ENCODE peak calls at places on chromosomes 6 and 20, in six cellular contexts. L is AG04450, X is heart right ventricle, E is prostate gland, Z is right lobe of liver, Y is H9. F is an unnamed sample. For H3K9me3 and H3K27me3, the result is how much of the 10 kb centered on the place peaks cover.

GRCh38 chr6:5995705-5996686 is 10.7 kb downstream of the NRN1 start:
- DNase-seq in X (peak), E (no peak), Z (peak), L (no peak), Y (peak), F (no peak)

GRCh38 chr20:45311589-45312211 is 3.6 kb upstream of the MATN4 start:
- DNase-seq in E (peak), Z (peak), X (peak), Y (peak), L (no peak), F (peak)

GRCh38 chr20:43942661-43943285 is 28.1 kb downstream of the TOX2 start:
- DNase-seq in X (no peak), L (no peak), Z (no peak), E (no peak), Y (no peak), F (no peak)

GRCh38 chr6:8174571-8174970 is 72.2 kb upstream of the EEF1E1 start:
- DNase-seq in X (no peak), L (no peak), Y (no peak), Z (no peak), E (no peak), F (no peak)

GRCh38 chr6:4637691-4638433 is 138.3 kb upstream of the CDYL start:
- DNase-seq in Y (no peak), X (no peak), E (no peak), L (peak), Z (no peak), F (no peak)

GRCh38 chr6:134590449-134590848 is 272.5 kb upstream of the SGK1 start:
- DNase-seq in X (no peak), E (no peak), Z (no peak), L (no peak), Y (no peak), F (no peak)

GRCh38 chr20:18721716-18722115 is 91.9 kb upstream of the SCP2D1 start:
- DNase-seq in Y (no peak), L (no peak), Z (no peak), X (no peak), E (no peak), F (no peak)

GRCh38 chr6:112018619-112019416 is 35.1 kb upstream of the CCN6 start:
- DNase-seq in E (peak), X (peak), Y (no peak), L (no peak), Z (peak), F (no peak)

GRCh38 chr6:148395583-148396101 is 53.0 kb downstream of the SASH1 start:
- DNase-seq in L (no peak), X (no peak), Y (no peak), Z (no peak), E (no peak), F (no peak)

GRCh38 chr6:76876922-76877553 is 586.3 kb downstream of the HTR1B start:
- DNase-seq in Z (no peak), Y (peak), E (peak), L (no peak), X (no peak), F (no peak)

GRCh38 chr20:41476013-41476441 is 109.4 kb upstream of the EMILIN3 start:
- DNase-seq in E (peak), L (peak), Y (no peak), Z (no peak), X (no peak), F (no peak)

GRCh38 chr20:34579936-34580587 is 21.5 kb downstream of the MAP1LC3A start:
- DNase-seq in L (no peak), E (no peak), Z (no peak), Y (no peak), X (no peak), F (no peak)

GRCh38 chr6:32982084-32982701 is 13.8 kb downstream of the BRD2 start:
- DNase-seq in E (no peak), X (no peak), Z (no peak), L (no peak), Y (no peak), F (no peak)

GRCh38 chr6:45617441-45617840 is 239.7 kb upstream of the SUPT3H start:
- DNase-seq in L (no peak), Y (no peak), E (no peak), X (no peak), Z (no peak), F (no peak)

GRCh38 chr6:99093781-99094180 is 146.0 kb upstream of the FBXL4 start:
- DNase-seq in Z (no peak), Y (no peak), L (no peak), E (no peak), X (no peak), F (no peak)

GRCh38 chr6:39199541-39199940 is 29.7 kb downstream of the KCNK5 start:
- DNase-seq in Z (peak), X (no peak), L (no peak), Y (no peak), E (no peak), F (no peak)

GRCh38 chr20:59661621-59662020 is 57.3 kb downstream of the PHACTR3 start:
- DNase-seq in X (no peak), L (no peak), Y (no peak), Z (no peak), E (no peak), F (no peak)

GRCh38 chr20:24746351-24746685 is 202.8 kb upstream of the CST7 start:
- DNase-seq in Z (no peak), L (no peak), E (peak), X (no peak), Y (peak), F (peak)

GRCh38 chr6:66605011-66605410 is 898.0 kb upstream of the EYS start:
- DNase-seq in L (no peak), Z (no peak), Y (no peak), E (no peak), X (no peak), F (no peak)

GRCh38 chr20:7094438-7094997 is 327.0 kb downstream of the BMP2 start:
- DNase-seq in Y (peak), L (no peak), X (peak), Z (no peak), E (no peak), F (no peak)

GRCh38 chr20:25285091-25285647 is 37.3 kb downstream of the PYGB start:
- DNase-seq in Y (no peak), E (no peak), Z (peak), X (no peak), L (no peak), F (peak)

GRCh38 chr6:70415660-70416059 is 2.4 kb downstream of the FAM135A start:
- DNase-seq in X (no peak), Y (no peak), Z (no peak), E (no peak), L (no peak), F (no peak)

GRCh38 chr6:54992789-54993188 is 146.2 kb downstream of the FAM83B start:
- DNase-seq in Z (no peak), L (no peak), E (no peak), Y (peak), X (no peak), F (no peak)

GRCh38 chr6:2952557-2953095 is 18.7 kb downstream of the SERPINB6 start:
- DNase-seq in L (peak), E (peak), X (peak), Y (peak), Z (peak), F (peak)

GRCh38 chr20:8094415-8094818 is 37.6 kb upstream of the PLCB1 start:
- DNase-seq in X (peak), Z (peak), Y (no peak), L (no peak), E (peak), F (peak)

GRCh38 chr6:93418448-93419303 is 683 bp downstream of the EPHA7 start:
- DNase-seq in Z (peak), X (peak), Y (peak), E (peak), L (no peak), F (peak)

GRCh38 chr6:93420163-93420806 is 926 bp upstream of the EPHA7 start:
- DNase-seq in Z (no peak), L (no peak), Y (no peak), E (no peak), X (no peak), F (no peak)

GRCh38 chr6:93423542-93423941 is 4.2 kb upstream of the EPHA7 start:
- DNase-seq in E (peak), Y (peak), X (no peak), Z (no peak), L (no peak), F (no peak)

GRCh38 chr6:93419304-93420162 is at the start of gene EPHA7:
- DNase-seq in L (peak), E (peak), Z (peak), X (peak), Y (peak), F (peak)

GRCh38 chr6:93424303-93425064 is 5.1 kb upstream of the EPHA7 start:
- DNase-seq in L (no peak), Y (no peak), Z (no peak), X (no peak), E (no peak), F (no peak)
- TF ChIP-seq CTCF in L (peak), Y (peak), Z (peak), X (no peak), E (peak), F (peak)

DNA sequence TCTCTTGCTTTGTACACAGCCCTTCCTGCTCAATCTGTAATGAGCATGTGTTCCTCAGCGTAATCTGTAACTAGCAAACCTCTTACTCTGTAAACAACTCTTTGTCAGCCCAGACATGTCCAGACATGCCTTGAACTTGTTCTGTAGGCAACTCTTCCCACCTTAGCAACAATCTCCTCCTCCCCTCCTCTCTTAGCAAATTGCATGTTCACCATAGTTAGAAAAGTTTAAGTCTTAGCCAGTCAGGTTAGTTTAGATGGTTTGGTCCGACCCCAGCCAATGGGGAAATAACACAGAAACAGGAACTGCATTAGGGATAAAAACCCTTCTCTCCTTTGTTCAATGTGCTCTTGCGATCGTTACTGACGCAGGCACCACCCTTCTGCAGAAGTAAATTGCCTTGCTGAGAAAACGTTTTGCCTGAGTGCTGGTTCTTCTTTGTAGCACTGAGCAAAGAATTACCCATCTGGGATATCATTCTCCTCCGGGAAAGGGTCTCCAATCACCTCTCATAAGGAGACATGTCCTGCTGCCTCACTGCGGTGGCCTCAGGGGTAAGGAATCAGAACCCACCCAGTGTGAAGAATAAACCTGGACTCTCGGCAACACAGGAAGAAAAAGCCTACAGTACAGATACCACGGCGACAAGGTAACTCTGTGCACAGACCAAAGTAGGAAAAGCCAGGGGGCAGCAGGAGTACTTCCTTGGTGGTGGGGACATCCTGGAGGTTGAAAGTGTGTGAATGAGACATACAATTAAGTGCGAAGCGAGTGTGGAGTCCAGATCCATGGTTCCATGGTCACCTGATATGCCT is 26.2 kb downstream of the PLN start:
- DNase-seq in E (no peak), Z (no peak), Y (peak), X (no peak), L (no peak), F (no peak)
- H3K9me3 ChIP-seq in E (under half), Z (under half), Y (under half), X (under half), L (under half), F (under half)

GRCh38 chr6:166745801-166746668 is 119.0 kb upstream of the RPS6KA2 start:
- DNase-seq in L (no peak), E (no peak), X (no peak), Z (no peak), Y (no peak), F (no peak)

GRCh38 chr6:166751051-166751595 is 124.1 kb upstream of the RPS6KA2 start:
- DNase-seq in E (no peak), L (no peak), Y (peak), X (no peak), Z (no peak), F (no peak)

GRCh38 chr6:166749666-166750065 is 122.6 kb upstream of the RPS6KA2 start:
- DNase-seq in L (no peak), Y (no peak), E (no peak), Z (no peak), X (no peak), F (no peak)

GRCh38 chr6:166750125-166750793 is 123.2 kb upstream of the RPS6KA2 start:
- DNase-seq in X (no peak), Y (no peak), E (no peak), L (no peak), Z (no peak), F (no peak)

GRCh38 chr6:166747644-166748595 is 120.9 kb upstream of the RPS6KA2 start:
- DNase-seq in L (no peak), Y (peak), E (no peak), X (no peak), Z (no peak), F (no peak)
- H3K27me3 ChIP-seq in L (under half), Y (under half), E (under half), X (under half), Z (under half), F (under half)

GRCh38 chr20:36860811-36861624 is 14.9 kb upstream of the TLDC2 start:
- DNase-seq in E (no peak), L (no peak), X (no peak), Z (no peak), Y (no peak), F (no peak)

GRCh38 chr20:36860339-36860738 is 15.6 kb upstream of the TLDC2 start:
- DNase-seq in X (no peak), Z (no peak), L (no peak), E (no peak), Y (no peak), F (no peak)

GRCh38 chr20:36862857-36863668 is 12.9 kb upstream of the TLDC2 start:
- DNase-seq in E (no peak), Z (no peak), X (no peak), L (no peak), Y (no peak), F (no peak)

GRCh38 chr20:36861625-36861874 is 14.4 kb upstream of the TLDC2 start:
- DNase-seq in Y (no peak), L (no peak), X (peak), Z (no peak), E (no peak), F (no peak)

DNA sequence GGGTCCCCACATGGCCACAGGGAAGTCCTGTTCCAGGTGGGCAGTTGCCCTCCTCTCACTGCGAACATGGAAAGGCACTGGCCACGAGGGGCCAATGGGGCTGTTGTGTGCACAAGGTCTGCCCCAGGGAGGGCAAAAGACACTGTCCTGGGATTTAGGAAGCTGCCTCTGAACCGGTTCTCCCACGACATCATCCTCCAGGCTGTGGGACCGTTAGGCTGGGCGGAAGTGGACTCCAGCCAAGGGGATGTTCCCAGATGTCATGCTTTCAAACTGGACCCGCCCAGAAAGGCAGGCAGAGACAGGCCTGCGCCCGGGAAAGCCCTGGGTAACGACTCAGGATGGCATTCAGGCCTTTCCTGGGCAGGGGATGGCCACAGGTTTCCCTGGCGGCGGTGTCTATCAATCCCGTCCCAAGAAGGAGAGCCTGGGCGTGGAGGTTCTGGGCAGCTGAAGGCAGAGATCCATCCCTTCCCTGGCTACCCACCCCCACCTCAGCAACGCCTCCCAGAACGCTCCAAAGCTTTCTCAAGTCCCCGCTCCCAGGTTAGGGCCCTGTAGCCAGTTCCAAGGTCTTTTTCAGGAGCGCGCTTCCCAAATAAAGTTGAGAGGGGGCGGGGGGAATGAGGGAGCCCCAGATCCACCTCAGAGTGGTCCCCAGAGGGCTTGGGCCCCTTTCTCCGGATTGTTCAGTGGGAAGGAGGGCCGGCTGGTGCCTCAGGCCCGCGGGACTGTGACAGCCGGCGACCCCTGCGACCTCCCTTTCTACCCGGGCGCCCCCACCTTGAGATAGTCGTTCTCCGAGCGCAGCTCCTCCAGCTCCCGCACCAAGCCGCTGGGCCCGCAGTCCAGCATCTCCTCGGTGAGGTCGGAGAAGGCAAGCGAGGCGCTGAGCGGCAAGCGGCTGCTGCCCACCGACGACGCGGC is 13.8 kb upstream of the TLDC2 start:
- DNase-seq in Y (peak), Z (peak), E (peak), L (no peak), X (peak), F (peak)
- TF ChIP-seq CTCF in Y (no peak), Z (no peak), E (no peak), L (no peak), X (no peak), F (no peak)

GRCh38 chr6:137160763-137161162 is 12.7 kb downstream of the IL22RA2 start:
- DNase-seq in E (no peak), Y (no peak), Z (no peak), X (no peak), L (no peak), F (no peak)

GRCh38 chr6:137161975-137162374 is 11.5 kb downstream of the IL22RA2 start:
- DNase-seq in L (no peak), Y (no peak), Z (no peak), E (no peak), X (no peak), F (no peak)

GRCh38 chr6:137165375-137166246 is 7.8 kb downstream of the IL22RA2 start:
- DNase-seq in E (peak), X (peak), Z (no peak), L (no peak), Y (no peak), F (peak)

GRCh38 chr6:137163732-137164318 is 9.6 kb downstream of the IL22RA2 start:
- DNase-seq in L (no peak), X (no peak), E (no peak), Z (no peak), Y (no peak), F (no peak)

GRCh38 chr6:137162692-137163303 is 10.6 kb downstream of the IL22RA2 start:
- DNase-seq in E (no peak), X (no peak), Y (no peak), Z (no peak), L (no peak), F (no peak)
- H3K9me3 ChIP-seq in E (under half), X (under half), Y (under half), Z (under half), L (under half), F (under half)

F was measured in pancreas.